ENCODE peak calls at places on chromosomes 6 and 20, in six cellular contexts. Y is COLO829, V is EL, Q is H9, N is body of pancreas, T is Daoy. X is an unnamed sample.

GRCh38 chr6:108561742-108562502 is 1.2 kb downstream of the FOXO3 start:
- DNase-seq in Y (no peak), N (peak), T (peak), Q (peak), V (peak), X (peak)

GRCh38 chr20:45934046-45934586 is 367 bp upstream of the PCIF1 start:
- DNase-seq in V (peak), Q (peak), N (peak), Y (peak), T (peak), X (no peak)

GRCh38 chr6:116265081-116265829 is 11.4 kb upstream of the TSPYL4 start:
- DNase-seq in Q (no peak), T (peak), N (no peak), Y (no peak), V (peak), X (peak)

GRCh38 chr6:129055796-129056195 is 172.9 kb downstream of the LAMA2 start:
- DNase-seq in Y (no peak), N (no peak), T (peak), V (no peak), Q (no peak), X (no peak)

GRCh38 chr6:110341671-110342304 is 16.4 kb downstream of the METTL24 start:
- DNase-seq in Q (peak), N (no peak), V (peak), Y (no peak), T (no peak), X (no peak)

GRCh38 chr6:13536796-13537526 is 37.4 kb upstream of the SIRT5 start:
- DNase-seq in Q (no peak), Y (no peak), N (no peak), T (no peak), V (no peak), X (no peak)

GRCh38 chr20:7454047-7454446 is 486.2 kb downstream of the HAO1 start:
- DNase-seq in T (no peak), N (no peak), Y (no peak), Q (no peak), V (no peak), X (no peak)

GRCh38 chr6:145801021-145801420 is 13.6 kb downstream of the FBXO30 start:
- DNase-seq in Q (no peak), Y (no peak), N (no peak), T (no peak), V (no peak), X (no peak)

GRCh38 chr6:125791151-125791819 is 525 bp downstream of the NCOA7 start:
- DNase-seq in Q (peak), T (peak), Y (peak), V (peak), N (peak), X (no peak)

GRCh38 chr6:43812850-43813584 is 43.0 kb downstream of the VEGFA start:
- DNase-seq in N (peak), T (peak), V (no peak), Q (no peak), Y (no peak), X (no peak)

X was measured in foreskin fibroblast.